ENCODE peak calls at places on chromosomes 2 and 18, in six cellular contexts. P is psoas muscle, Z is transverse colon, D is spleen, K is prostate gland, I is fibroblast of lung. U is an unnamed sample.

GRCh38 chr2:60633615-60634014 is 80.2 kb upstream of the BCL11A start:
- DNase-seq in I (no peak), P (no peak), K (no peak), Z (no peak), D (no peak), U (no peak)

GRCh38 chr2:217527586-217528202 is 475.1 kb downstream of the TNS1 start:
- DNase-seq in I (peak; percentile 72), P (no peak), Z (no peak), K (no peak), D (no peak), U (no peak)

GRCh38 chr2:143205106-143205764 is 76.0 kb downstream of the ARHGAP15 start:
- DNase-seq in P (no peak), K (no peak), I (peak; percentile 5), Z (no peak), D (no peak), U (no peak)

GRCh38 chr2:145094353-145094752 is 574.4 kb upstream of the ZEB2 start:
- DNase-seq in K (no peak), D (no peak), P (no peak), I (peak; percentile 75), Z (no peak), U (no peak)

GRCh38 chr2:181806039-181806392 is 85.5 kb upstream of the ITPRID2 start:
- DNase-seq in Z (no peak), K (no peak), I (peak; percentile 28), D (no peak), P (no peak), U (no peak)

GRCh38 chr2:118913805-118914645 is 28.0 kb upstream of the MARCO start:
- DNase-seq in K (no peak), P (no peak), Z (no peak), I (peak; percentile 1), D (no peak), U (no peak)

GRCh38 chr2:1922402-1923025 is 178.2 kb upstream of the PXDN start:
- DNase-seq in K (no peak), Z (no peak), I (no peak), P (no peak), D (no peak), U (no peak)

GRCh38 chr18:51153659-51154371 is 43.7 kb downstream of the MEX3C start:
- DNase-seq in P (no peak), K (no peak), D (peak; percentile 91), I (no peak), Z (peak; percentile 79), U (no peak)

GRCh38 chr2:12684471-12684936 is 32.2 kb upstream of the TRIB2 start:
- DNase-seq in K (peak; percentile 42), P (no peak), I (peak; percentile 73), Z (no peak), D (no peak), U (no peak)

GRCh38 chr18:42742474-42742873 is 373.0 kb downstream of the RIT2 start:
- DNase-seq in I (no peak), D (no peak), P (no peak), Z (no peak), K (no peak), U (no peak)

GRCh38 chr2:126703311-126703710 is 47.4 kb downstream of the GYPC start:
- DNase-seq in I (no peak), Z (no peak), P (no peak), D (no peak), K (no peak), U (no peak)

GRCh38 chr2:158845444-158845843 is 50.3 kb downstream of the DAPL1 start:
- DNase-seq in P (no peak), D (no peak), I (no peak), Z (no peak), K (no peak), U (no peak)

GRCh38 chr2:222613715-222614331 is 42.1 kb downstream of the FARSB start:
- DNase-seq in K (no peak), I (peak; percentile 51), Z (no peak), P (no peak), D (no peak), U (peak; percentile 30)

GRCh38 chr2:222902660-222903059 is 41.8 kb downstream of the ACSL3 start:
- DNase-seq in Z (no peak), P (no peak), K (no peak), I (no peak), D (no peak), U (no peak)

GRCh38 chr2:240368746-240369724 is 66.4 kb upstream of the GPC1 start:
- DNase-seq in D (no peak), P (peak; percentile 84), Z (no peak), K (no peak), I (no peak), U (no peak)

GRCh38 chr2:152445791-152446201 is 110.8 kb downstream of the FMNL2 start:
- DNase-seq in I (peak; percentile 95), Z (no peak), K (no peak), P (no peak), D (no peak), U (no peak)

DNA sequence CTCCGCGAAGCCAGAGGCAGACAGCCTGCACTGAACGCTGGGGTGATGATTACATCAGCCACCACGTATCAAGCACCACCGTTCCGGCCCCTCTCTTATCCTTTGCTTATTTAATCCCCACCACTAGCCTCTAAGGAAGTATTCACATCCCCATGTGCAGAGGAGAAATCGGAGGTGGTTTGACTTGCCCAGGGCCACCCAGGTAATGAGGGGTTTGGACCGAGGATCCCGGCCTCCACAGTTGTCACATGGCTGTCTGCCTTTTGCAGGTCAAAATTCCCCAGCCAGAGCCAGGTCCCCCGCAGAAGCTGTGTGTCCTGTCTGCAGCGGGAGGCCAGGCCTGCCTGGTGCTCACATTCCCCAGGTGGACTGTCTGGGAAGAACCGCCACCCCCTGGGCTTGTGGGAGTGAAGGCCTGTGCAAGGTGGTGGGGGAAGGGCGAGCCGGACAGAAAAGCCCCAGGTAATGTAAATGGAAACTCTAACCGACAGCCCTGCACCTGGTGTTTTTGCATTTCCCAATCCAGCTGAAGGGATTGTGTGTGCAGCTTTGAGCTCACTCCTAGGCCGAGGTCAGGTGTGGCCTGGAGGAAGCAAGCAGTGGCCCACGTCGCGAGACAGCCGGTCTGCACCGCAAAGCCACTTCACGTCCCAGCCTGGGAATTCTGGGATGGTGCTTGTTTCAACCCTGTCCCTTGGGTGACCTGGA is 108.5 kb upstream of the ID2 start:
- DNase-seq in D (no peak), K (no peak), P (no peak), Z (no peak), I (no peak), U (no peak)
- H3K4me1 ChIP-seq in D (peaks cover 65% of the 10 kb centered on the region), K (peaks cover 8% of the 10 kb centered on the region), P (no peaks in the 10 kb centered on the region), Z (no peaks in the 10 kb centered on the region), I (no peaks in the 10 kb centered on the region), U (no peaks in the 10 kb centered on the region)

DNA sequence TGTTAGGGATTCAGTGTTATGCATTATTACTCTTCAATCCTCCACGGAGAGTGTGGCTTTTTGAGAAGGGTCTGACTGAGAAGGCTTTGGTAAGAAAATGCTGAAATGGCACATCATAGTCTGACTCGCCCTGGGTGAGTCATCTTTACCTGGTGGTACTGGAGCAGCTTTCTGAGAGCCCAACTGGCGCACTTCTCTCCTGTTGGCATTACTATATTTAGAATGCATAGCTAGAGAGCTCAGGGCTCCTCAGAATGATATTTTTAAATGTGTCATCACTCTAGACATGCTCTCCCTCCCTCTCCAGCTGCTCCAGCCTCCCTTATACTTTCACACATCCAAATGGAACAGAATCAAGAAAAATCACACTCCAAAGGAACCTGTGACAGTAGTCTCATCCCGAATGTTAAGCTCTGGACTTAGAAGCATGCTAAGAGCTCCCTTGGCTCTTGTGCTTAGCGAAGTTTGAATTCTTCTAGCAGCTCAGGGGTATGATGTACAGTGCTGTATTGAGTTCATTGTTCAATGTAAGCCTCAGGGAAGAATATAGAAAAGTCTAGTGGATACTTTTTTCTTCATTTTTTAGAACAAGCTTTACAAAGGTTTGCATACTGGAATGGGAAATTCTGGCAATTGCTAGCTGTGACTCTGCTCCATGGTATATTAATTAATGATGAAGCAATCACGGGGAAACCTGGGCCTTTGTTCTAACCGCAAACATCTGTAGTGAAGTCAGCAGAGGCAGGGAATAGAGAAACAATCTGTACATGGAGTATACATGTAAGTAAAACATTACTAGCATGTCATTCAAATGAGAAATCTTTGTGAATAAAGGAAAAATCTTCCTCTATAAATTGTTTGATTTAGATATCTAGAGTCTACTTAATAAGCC is 751.2 kb upstream of the NRXN1 start:
- DNase-seq in K (no peak), Z (no peak), D (no peak), P (no peak), I (peak; percentile 58), U (no peak)
- TF ChIP-seq CTCF in K (no peak), Z (no peak), D (no peak), P (no peak), I (no peak), U (no peak)

DNA sequence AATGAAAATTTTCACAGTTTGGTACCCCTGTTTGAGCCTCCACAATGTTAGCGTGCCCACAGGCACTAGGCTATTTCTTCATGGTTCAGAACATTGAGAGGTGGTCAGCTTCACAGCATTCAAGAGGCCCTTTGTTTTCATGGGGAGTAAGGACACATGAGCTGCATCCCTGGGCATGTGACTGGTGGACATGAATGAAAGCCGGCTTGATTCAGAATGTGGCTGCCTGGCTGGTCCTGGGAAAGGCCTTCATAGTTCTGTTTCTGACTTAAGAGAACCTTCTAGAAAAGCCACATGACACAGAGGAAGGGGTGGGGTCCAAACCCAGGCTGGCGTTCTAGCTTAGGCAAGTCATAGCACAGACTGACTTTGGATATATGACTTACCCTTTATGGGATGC is 420.6 kb downstream of the CMPK2 start:
- DNase-seq in D (no peak), K (no peak), P (no peak), Z (no peak), I (no peak), U (no peak)
- H3K4me1 ChIP-seq in D (no peaks in the 10 kb centered on the region), K (no peaks in the 10 kb centered on the region), P (no peaks in the 10 kb centered on the region), Z (no peaks in the 10 kb centered on the region), I (no peaks in the 10 kb centered on the region), U (no peaks in the 10 kb centered on the region)

GRCh38 chr18:48902023-48902855 is 48.5 kb downstream of the SMAD7 start:
- DNase-seq in D (peak; percentile 82), I (peak; percentile 97), Z (peak; percentile 75), K (peak; percentile 56), P (peak; percentile 90), U (peak; percentile 84)
- TF ChIP-seq CTCF in D (no peak), I (no peak), Z (no peak), K (no peak), P (no peak), U (no peak)

DNA sequence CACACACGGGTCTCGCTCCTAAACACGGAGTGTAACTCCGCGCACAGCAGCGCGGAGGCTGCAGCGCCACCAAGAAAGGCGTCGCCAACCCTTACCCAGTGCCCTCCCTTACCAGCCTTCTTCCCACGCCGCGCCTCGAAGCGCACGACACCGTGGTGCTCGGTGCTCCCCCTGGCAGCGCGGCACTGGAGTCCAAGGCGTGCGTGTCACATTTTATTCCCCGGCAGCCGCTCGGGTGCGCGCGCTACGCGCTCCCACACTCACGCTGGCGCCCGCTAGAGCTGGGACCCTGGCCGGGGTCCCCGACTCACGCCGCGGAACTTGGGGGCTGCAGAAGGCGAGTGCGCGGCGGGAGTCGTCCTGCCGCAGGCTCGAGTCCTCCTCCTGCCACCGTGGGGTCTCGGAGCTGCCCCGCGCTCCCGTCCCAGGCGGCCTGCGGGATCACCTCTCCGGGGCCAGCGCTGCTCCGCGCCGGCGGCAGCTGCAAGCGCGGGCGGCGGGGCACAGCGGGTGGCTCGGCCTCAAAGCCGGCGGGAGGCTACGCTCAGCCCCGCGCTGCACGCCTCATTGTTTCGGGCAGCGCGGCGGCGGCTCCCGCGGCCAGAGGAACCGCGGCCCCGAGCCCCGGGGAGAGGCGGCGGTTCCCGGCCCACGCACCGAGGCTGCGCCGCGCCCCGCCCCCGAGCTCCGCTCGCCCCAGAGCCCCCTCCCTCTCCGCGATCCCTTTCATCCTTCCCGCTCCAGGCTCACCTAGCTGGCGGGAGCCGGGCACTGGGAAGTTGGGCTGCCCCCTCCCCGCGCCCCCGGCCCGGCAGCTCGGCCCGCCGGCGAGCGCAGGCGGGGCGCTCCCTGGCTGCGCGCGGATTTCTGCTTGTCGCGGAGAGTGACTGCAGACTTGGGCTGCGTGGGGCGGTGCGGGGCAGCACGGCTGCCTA is at the start of gene ST6GAL2:
- DNase-seq in D (no peak), K (no peak), Z (no peak), P (no peak), I (peak; percentile 30), U (no peak)
- H3K4me1 ChIP-seq in D (peaks cover 19% of the 10 kb centered on the region), K (no peaks in the 10 kb centered on the region), Z (no peaks in the 10 kb centered on the region), P (peaks cover 7% of the 10 kb centered on the region), I (no peaks in the 10 kb centered on the region), U (no peaks in the 10 kb centered on the region)

U was measured in BE2C.